ENCODE peak calls at places on chromosomes 12 and 14, in nine cellular contexts. One of them, this sample, is unnamed.

GRCh38 chr12:57133013-57133569 is 4.8 kb downstream of the LRP1 start:
- DNase-seq in heart left ventricle: no peak
- DNase-seq in RWPE1: no peak
- DNase-seq in astrocyte: peak
- DNase-seq in lung: no peak
- DNase-seq in effector memory CD4-positive, alpha-beta T cell: no peak
- DNase-seq in right cardiac atrium: no peak
- DNase-seq in naive thymus-derived CD4-positive, alpha-beta T cell: no peak
- DNase-seq in thoracic aorta: no peak
- DNase-seq in this sample: no peak

GRCh38 chr14:76267322-76268012 is 108.5 kb upstream of the ESRRB start:
- DNase-seq in lung: peak
- DNase-seq in heart left ventricle: peak
- DNase-seq in thoracic aorta: no peak
- DNase-seq in right cardiac atrium: peak
- DNase-seq in effector memory CD4-positive, alpha-beta T cell: no peak
- DNase-seq in RWPE1: peak
- DNase-seq in astrocyte: peak
- DNase-seq in naive thymus-derived CD4-positive, alpha-beta T cell: no peak
- DNase-seq in this sample: peak

GRCh38 chr12:27780612-27781408 is 774 bp upstream of the MANSC4 start:
- DNase-seq in RWPE1: peak
- DNase-seq in effector memory CD4-positive, alpha-beta T cell: no peak
- DNase-seq in heart left ventricle: peak
- DNase-seq in naive thymus-derived CD4-positive, alpha-beta T cell: peak
- DNase-seq in right cardiac atrium: peak
- DNase-seq in thoracic aorta: peak
- DNase-seq in astrocyte: peak
- DNase-seq in lung: peak
- DNase-seq in this sample: no peak

GRCh38 chr12:29879606-29880308 is 96.0 kb upstream of the TMTC1 start:
- DNase-seq in RWPE1: no peak
- DNase-seq in thoracic aorta: no peak
- DNase-seq in right cardiac atrium: no peak
- DNase-seq in effector memory CD4-positive, alpha-beta T cell: no peak
- DNase-seq in astrocyte: no peak
- DNase-seq in heart left ventricle: no peak
- DNase-seq in naive thymus-derived CD4-positive, alpha-beta T cell: no peak
- DNase-seq in lung: no peak
- DNase-seq in this sample: no peak

GRCh38 chr12:120012067-120012621 is 23.1 kb downstream of the BICDL1 start:
- DNase-seq in right cardiac atrium: no peak
- DNase-seq in lung: no peak
- DNase-seq in RWPE1: peak
- DNase-seq in astrocyte: peak
- DNase-seq in heart left ventricle: no peak
- DNase-seq in thoracic aorta: no peak
- DNase-seq in effector memory CD4-positive, alpha-beta T cell: peak
- DNase-seq in naive thymus-derived CD4-positive, alpha-beta T cell: peak
- DNase-seq in this sample: peak

GRCh38 chr14:76352639-76353281 is 23.2 kb upstream of the ESRRB start:
- DNase-seq in heart left ventricle: peak
- DNase-seq in lung: no peak
- DNase-seq in thoracic aorta: no peak
- DNase-seq in right cardiac atrium: peak
- DNase-seq in RWPE1: peak
- DNase-seq in astrocyte: peak
- DNase-seq in naive thymus-derived CD4-positive, alpha-beta T cell: no peak
- DNase-seq in effector memory CD4-positive, alpha-beta T cell: no peak
- DNase-seq in this sample: peak

GRCh38 chr14:76446921-76447320 is 71.0 kb downstream of the ESRRB start:
- DNase-seq in naive thymus-derived CD4-positive, alpha-beta T cell: no peak
- DNase-seq in effector memory CD4-positive, alpha-beta T cell: no peak
- DNase-seq in heart left ventricle: no peak
- DNase-seq in RWPE1: no peak
- DNase-seq in lung: no peak
- DNase-seq in right cardiac atrium: no peak
- DNase-seq in astrocyte: no peak
- DNase-seq in thoracic aorta: no peak
- DNase-seq in this sample: no peak

GRCh38 chr14:75879031-75879430 is 102.8 kb downstream of the TGFB3 start:
- DNase-seq in naive thymus-derived CD4-positive, alpha-beta T cell: no peak
- DNase-seq in right cardiac atrium: no peak
- DNase-seq in thoracic aorta: no peak
- DNase-seq in astrocyte: peak
- DNase-seq in RWPE1: peak
- DNase-seq in effector memory CD4-positive, alpha-beta T cell: no peak
- DNase-seq in heart left ventricle: no peak
- DNase-seq in lung: no peak
- DNase-seq in this sample: no peak

GRCh38 chr12:46743471-46743870 is 82.3 kb downstream of the SLC38A4 start:
- DNase-seq in RWPE1: no peak
- DNase-seq in astrocyte: no peak
- DNase-seq in thoracic aorta: no peak
- DNase-seq in naive thymus-derived CD4-positive, alpha-beta T cell: no peak
- DNase-seq in effector memory CD4-positive, alpha-beta T cell: no peak
- DNase-seq in lung: no peak
- DNase-seq in heart left ventricle: no peak
- DNase-seq in right cardiac atrium: no peak
- DNase-seq in this sample: no peak

GRCh38 chr12:95213119-95213518 is 4.1 kb downstream of the FGD6 start:
- DNase-seq in heart left ventricle: no peak
- DNase-seq in RWPE1: no peak
- DNase-seq in astrocyte: no peak
- DNase-seq in lung: no peak
- DNase-seq in effector memory CD4-positive, alpha-beta T cell: no peak
- DNase-seq in thoracic aorta: no peak
- DNase-seq in right cardiac atrium: no peak
- DNase-seq in naive thymus-derived CD4-positive, alpha-beta T cell: no peak
- DNase-seq in this sample: no peak

GRCh38 chr12:78865297-78865955 is 852 bp downstream of the SYT1 start:
- DNase-seq in lung: no peak
- DNase-seq in RWPE1: no peak
- DNase-seq in right cardiac atrium: no peak
- DNase-seq in thoracic aorta: no peak
- DNase-seq in heart left ventricle: no peak
- DNase-seq in astrocyte: peak
- DNase-seq in naive thymus-derived CD4-positive, alpha-beta T cell: no peak
- DNase-seq in effector memory CD4-positive, alpha-beta T cell: no peak
- DNase-seq in this sample: no peak

GRCh38 chr12:3233813-3234212 is 156.6 kb downstream of the TSPAN9 start:
- DNase-seq in RWPE1: no peak
- DNase-seq in effector memory CD4-positive, alpha-beta T cell: no peak
- DNase-seq in thoracic aorta: no peak
- DNase-seq in astrocyte: no peak
- DNase-seq in naive thymus-derived CD4-positive, alpha-beta T cell: no peak
- DNase-seq in lung: no peak
- DNase-seq in right cardiac atrium: no peak
- DNase-seq in heart left ventricle: no peak
- DNase-seq in this sample: no peak

GRCh38 chr12:75986001-75986739 is 45.4 kb downstream of the PHLDA1 start:
- DNase-seq in right cardiac atrium: no peak
- DNase-seq in heart left ventricle: no peak
- DNase-seq in effector memory CD4-positive, alpha-beta T cell: no peak
- DNase-seq in naive thymus-derived CD4-positive, alpha-beta T cell: no peak
- DNase-seq in lung: no peak
- DNase-seq in thoracic aorta: no peak
- DNase-seq in RWPE1: no peak
- DNase-seq in astrocyte: no peak
- DNase-seq in this sample: no peak

GRCh38 chr14:105290598-105291356 is 10.0 kb downstream of the BRF1 start:
- DNase-seq in heart left ventricle: no peak
- DNase-seq in right cardiac atrium: no peak
- DNase-seq in RWPE1: no peak
- DNase-seq in astrocyte: no peak
- DNase-seq in effector memory CD4-positive, alpha-beta T cell: no peak
- DNase-seq in lung: no peak
- DNase-seq in thoracic aorta: no peak
- DNase-seq in naive thymus-derived CD4-positive, alpha-beta T cell: no peak
- DNase-seq in this sample: no peak

GRCh38 chr14:23359167-23359626 is 5.8 kb downstream of the EFS start:
- DNase-seq in RWPE1: no peak
- DNase-seq in lung: no peak
- DNase-seq in heart left ventricle: no peak
- DNase-seq in naive thymus-derived CD4-positive, alpha-beta T cell: no peak
- DNase-seq in effector memory CD4-positive, alpha-beta T cell: no peak
- DNase-seq in astrocyte: no peak
- DNase-seq in right cardiac atrium: no peak
- DNase-seq in thoracic aorta: no peak
- DNase-seq in this sample: no peak

GRCh38 chr14:100421756-100422470 is 98.8 kb downstream of the SLC25A47 start:
- DNase-seq in heart left ventricle: no peak
- DNase-seq in lung: no peak
- DNase-seq in naive thymus-derived CD4-positive, alpha-beta T cell: no peak
- DNase-seq in thoracic aorta: no peak
- DNase-seq in astrocyte: no peak
- DNase-seq in RWPE1: no peak
- DNase-seq in right cardiac atrium: no peak
- DNase-seq in effector memory CD4-positive, alpha-beta T cell: no peak
- DNase-seq in this sample: no peak

GRCh38 chr12:104957388-104958008 is 592 bp downstream of the SLC41A2 start:
- DNase-seq in naive thymus-derived CD4-positive, alpha-beta T cell: peak
- DNase-seq in lung: no peak
- DNase-seq in astrocyte: no peak
- DNase-seq in heart left ventricle: no peak
- DNase-seq in RWPE1: no peak
- DNase-seq in effector memory CD4-positive, alpha-beta T cell: peak
- DNase-seq in thoracic aorta: no peak
- DNase-seq in right cardiac atrium: no peak
- DNase-seq in this sample: peak

GRCh38 chr12:105100998-105101397 is 6.5 kb upstream of the WASHC4 start:
- DNase-seq in thoracic aorta: no peak
- DNase-seq in naive thymus-derived CD4-positive, alpha-beta T cell: no peak
- DNase-seq in astrocyte: no peak
- DNase-seq in lung: no peak
- DNase-seq in heart left ventricle: no peak
- DNase-seq in RWPE1: no peak
- DNase-seq in right cardiac atrium: no peak
- DNase-seq in effector memory CD4-positive, alpha-beta T cell: no peak
- DNase-seq in this sample: no peak

GRCh38 chr14:70188292-70188607 is 501 bp downstream of the SLC8A3 start:
- DNase-seq in thoracic aorta: no peak
- DNase-seq in astrocyte: no peak
- DNase-seq in heart left ventricle: no peak
- DNase-seq in RWPE1: peak
- DNase-seq in effector memory CD4-positive, alpha-beta T cell: no peak
- DNase-seq in naive thymus-derived CD4-positive, alpha-beta T cell: no peak
- DNase-seq in right cardiac atrium: no peak
- DNase-seq in lung: no peak
- DNase-seq in this sample: no peak

GRCh38 chr12:117685115-117685926 is 283.5 kb downstream of the KSR2 start:
- DNase-seq in astrocyte: peak
- DNase-seq in naive thymus-derived CD4-positive, alpha-beta T cell: no peak
- DNase-seq in heart left ventricle: no peak
- DNase-seq in right cardiac atrium: peak
- DNase-seq in lung: no peak
- DNase-seq in thoracic aorta: no peak
- DNase-seq in effector memory CD4-positive, alpha-beta T cell: no peak
- DNase-seq in RWPE1: peak
- DNase-seq in this sample: no peak
- H3K27ac ChIP-seq in astrocyte: peak
- H3K27ac ChIP-seq in naive thymus-derived CD4-positive, alpha-beta T cell: no peak
- H3K27ac ChIP-seq in heart left ventricle: no peak
- H3K27ac ChIP-seq in right cardiac atrium: no peak
- H3K27ac ChIP-seq in lung: no peak
- H3K27ac ChIP-seq in thoracic aorta: no peak
- H3K27ac ChIP-seq in effector memory CD4-positive, alpha-beta T cell: no peak
- H3K27ac ChIP-seq in RWPE1: no peak
- H3K27ac ChIP-seq in this sample: no peak

DNA sequence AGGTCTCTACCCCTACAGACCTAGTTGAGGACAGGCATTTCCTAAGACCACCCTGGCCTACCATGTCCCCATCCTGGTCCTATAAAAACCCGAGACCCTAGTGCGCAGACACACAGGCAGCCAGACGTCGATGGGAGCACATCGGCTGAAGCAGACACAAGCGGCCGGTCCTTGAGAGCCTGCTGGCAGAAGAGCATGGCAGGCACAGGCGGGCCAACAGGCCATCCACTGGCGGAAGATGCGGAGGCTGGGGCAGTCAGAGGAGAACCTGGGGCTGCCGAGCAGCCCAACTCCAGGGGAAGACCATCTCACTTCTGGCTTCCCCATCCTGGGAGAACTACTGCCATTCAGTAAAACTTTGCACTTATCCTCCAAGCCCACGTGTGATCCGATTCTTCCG is 396.8 kb downstream of the AEBP2 start:
- DNase-seq in RWPE1: no peak
- DNase-seq in heart left ventricle: no peak
- DNase-seq in astrocyte: no peak
- DNase-seq in thoracic aorta: no peak
- DNase-seq in lung: no peak
- DNase-seq in naive thymus-derived CD4-positive, alpha-beta T cell: no peak
- DNase-seq in effector memory CD4-positive, alpha-beta T cell: no peak
- DNase-seq in right cardiac atrium: no peak
- DNase-seq in this sample: no peak
- H3K27ac ChIP-seq in RWPE1: no peak
- H3K27ac ChIP-seq in heart left ventricle: no peak
- H3K27ac ChIP-seq in astrocyte: no peak
- H3K27ac ChIP-seq in thoracic aorta: no peak
- H3K27ac ChIP-seq in lung: no peak
- H3K27ac ChIP-seq in naive thymus-derived CD4-positive, alpha-beta T cell: no peak
- H3K27ac ChIP-seq in effector memory CD4-positive, alpha-beta T cell: no peak
- H3K27ac ChIP-seq in right cardiac atrium: no peak
- H3K27ac ChIP-seq in this sample: no peak

GRCh38 chr12:112447106-112447505 is 28.4 kb downstream of the PTPN11 start:
- DNase-seq in thoracic aorta: no peak
- DNase-seq in naive thymus-derived CD4-positive, alpha-beta T cell: no peak
- DNase-seq in effector memory CD4-positive, alpha-beta T cell: no peak
- DNase-seq in astrocyte: no peak
- DNase-seq in RWPE1: no peak
- DNase-seq in heart left ventricle: no peak
- DNase-seq in lung: no peak
- DNase-seq in right cardiac atrium: no peak
- DNase-seq in this sample: no peak
- H3K27ac ChIP-seq in thoracic aorta: no peak
- H3K27ac ChIP-seq in naive thymus-derived CD4-positive, alpha-beta T cell: no peak
- H3K27ac ChIP-seq in effector memory CD4-positive, alpha-beta T cell: no peak
- H3K27ac ChIP-seq in astrocyte: no peak
- H3K27ac ChIP-seq in RWPE1: no peak
- H3K27ac ChIP-seq in heart left ventricle: no peak
- H3K27ac ChIP-seq in lung: no peak
- H3K27ac ChIP-seq in right cardiac atrium: no peak
- H3K27ac ChIP-seq in this sample: no peak

DNA sequence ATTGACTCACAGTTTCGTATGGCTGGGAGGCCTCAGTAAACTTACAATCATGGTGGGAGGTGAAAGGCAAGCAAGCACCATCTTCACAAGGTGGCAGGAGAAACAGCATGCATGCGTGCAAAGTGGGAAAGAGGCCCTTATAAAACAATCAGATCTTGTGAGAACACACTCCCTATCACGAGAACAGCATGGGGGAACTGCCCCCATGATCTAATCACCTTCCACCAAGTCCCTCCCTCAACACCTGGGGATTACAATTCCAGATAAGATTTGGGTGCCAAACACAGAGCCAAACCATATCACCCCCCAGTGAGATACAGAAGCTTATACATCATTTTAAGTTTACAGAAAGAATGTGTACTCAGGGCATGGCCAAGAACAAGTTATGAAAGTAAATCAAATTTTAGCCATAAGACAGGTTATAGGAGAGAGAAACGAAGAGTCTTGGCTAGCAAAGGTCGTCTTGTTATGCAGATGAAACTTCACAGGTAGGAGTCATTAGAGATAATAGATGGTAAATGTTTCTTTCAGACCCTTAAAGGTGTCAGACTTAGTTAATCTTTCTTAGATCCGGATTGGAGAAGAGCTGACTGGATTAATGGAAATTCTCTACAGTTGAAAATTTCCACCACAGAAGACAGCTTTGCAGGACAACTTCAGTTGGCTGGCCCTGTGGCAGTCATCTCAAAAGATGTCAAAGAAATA is 79.8 kb upstream of the SEL1L start:
- DNase-seq in thoracic aorta: no peak
- DNase-seq in effector memory CD4-positive, alpha-beta T cell: no peak
- DNase-seq in lung: no peak
- DNase-seq in heart left ventricle: no peak
- DNase-seq in right cardiac atrium: no peak
- DNase-seq in naive thymus-derived CD4-positive, alpha-beta T cell: no peak
- DNase-seq in RWPE1: no peak
- DNase-seq in astrocyte: no peak
- DNase-seq in this sample: no peak
- H3K27ac ChIP-seq in thoracic aorta: no peak
- H3K27ac ChIP-seq in effector memory CD4-positive, alpha-beta T cell: no peak
- H3K27ac ChIP-seq in lung: no peak
- H3K27ac ChIP-seq in heart left ventricle: no peak
- H3K27ac ChIP-seq in right cardiac atrium: no peak
- H3K27ac ChIP-seq in naive thymus-derived CD4-positive, alpha-beta T cell: no peak
- H3K27ac ChIP-seq in RWPE1: no peak
- H3K27ac ChIP-seq in astrocyte: no peak
- H3K27ac ChIP-seq in this sample: no peak